ENCODE peak calls at places on chromosomes 2 and 18, in five cellular contexts. Y, X, F, H and E are unnamed samples.

GRCh38 chr2:237691200-237691907 is 64.0 kb downstream of the LRRFIP1 start:
- DNase-seq in Y (peak; percentile 72), X (no peak), F (no peak), H (no peak), E (no peak)

GRCh38 chr2:16226942-16227664 is 286.8 kb downstream of the MYCN start:
- DNase-seq in Y (no peak), X (no peak), F (no peak), H (no peak), E (no peak)

GRCh38 chr18:55489742-55490055 is 98.3 kb downstream of the TCF4 start:
- DNase-seq in Y (no peak), X (no peak), F (no peak), H (no peak), E (no peak)

GRCh38 chr18:36688020-36688965 is 140.5 kb downstream of the TPGS2 start:
- DNase-seq in Y (peak; percentile 75), X (peak; percentile 48), F (peak; percentile 75), H (no peak), E (peak; percentile 44)

GRCh38 chr18:25533088-25533676 is 181.2 kb upstream of the ZNF521 start:
- DNase-seq in Y (no peak), X (no peak), F (no peak), H (no peak), E (no peak)

GRCh38 chr2:18975506-18975905 is 382.9 kb downstream of the OSR1 start:
- DNase-seq in Y (no peak), X (no peak), F (no peak), H (no peak), E (no peak)

GRCh38 chr18:49021433-49022129 is 70.8 kb upstream of the SMAD7 start:
- DNase-seq in Y (peak; percentile 93), X (peak; percentile 22), F (peak; percentile 61), H (no peak), E (no peak)

GRCh38 chr2:30631051-30631671 is 176.1 kb downstream of the CAPN13 start:
- DNase-seq in Y (no peak), X (no peak), F (no peak), H (no peak), E (no peak)

GRCh38 chr2:195106681-195107380 is 550.2 kb upstream of the SLC39A10 start:
- DNase-seq in Y (no peak), X (no peak), F (no peak), H (no peak), E (no peak)

GRCh38 chr2:231359948-231360347 is 35.6 kb upstream of the B3GNT7 start:
- DNase-seq in Y (no peak), X (no peak), F (no peak), H (no peak), E (no peak)

GRCh38 chr2:54394392-54394791 is 61.7 kb upstream of the SPTBN1 start:
- DNase-seq in Y (no peak), X (no peak), F (no peak), H (no peak), E (no peak)

GRCh38 chr18:56647071-56647470 is 4.1 kb upstream of the WDR7 start:
- DNase-seq in Y (no peak), X (no peak), F (no peak), H (no peak), E (no peak)

GRCh38 chr18:62634991-62635630 is 80.2 kb upstream of the PHLPP1 start:
- DNase-seq in Y (no peak), X (no peak), F (peak; percentile 27), H (no peak), E (no peak)

GRCh38 chr2:218398437-218399390 is 954 bp upstream of the CTDSP1 start:
- DNase-seq in Y (peak; percentile 85), X (no peak), F (peak; percentile 91), H (no peak), E (no peak)

GRCh38 chr2:45232824-45233223 is 223.6 kb upstream of the SIX2 start:
- DNase-seq in Y (no peak), X (no peak), F (no peak), H (no peak), E (no peak)

GRCh38 chr2:149180226-149180875 is 141.9 kb downstream of the LYPD6B start:
- DNase-seq in Y (no peak), X (peak; percentile 34), F (peak; percentile 45), H (no peak), E (no peak)

GRCh38 chr2:95352291-95353054 is 50.0 kb upstream of the FAHD2A start:
- DNase-seq in Y (no peak), X (no peak), F (no peak), H (no peak), E (no peak)

GRCh38 chr2:97651114-97651513 is 5.3 kb downstream of the COX5B start:
- DNase-seq in Y (no peak), X (no peak), F (no peak), H (no peak), E (no peak)

GRCh38 chr18:63859781-63860535 is 27.5 kb upstream of the SERPINB2 start:
- DNase-seq in Y (no peak), X (no peak), F (no peak), H (no peak), E (no peak)

GRCh38 chr2:221104391-221104811 is 467.7 kb downstream of the EPHA4 start:
- DNase-seq in Y (peak; percentile 31), X (no peak), F (peak; percentile 83), H (no peak), E (no peak)

GRCh38 chr18:57727952-57728807 is 74.9 kb downstream of the ATP8B1 start:
- DNase-seq in Y (peak; percentile 13), X (no peak), F (peak; percentile 27), H (no peak), E (no peak)

GRCh38 chr2:114119846-114120348 is 230.0 kb downstream of the ACTR3 start:
- DNase-seq in Y (no peak), X (no peak), F (peak; percentile 48), H (no peak), E (no peak)

GRCh38 chr2:103152556-103152955 is 390.7 kb downstream of the TMEM182 start:
- DNase-seq in Y (no peak), X (no peak), F (no peak), H (no peak), E (no peak)

GRCh38 chr2:209933499-209934458 is 68.7 kb upstream of the RPE start:
- DNase-seq in Y (no peak), X (peak; percentile 35), F (peak; percentile 85), H (no peak), E (peak; percentile 42)

GRCh38 chr2:29009711-29010677 is 28.9 kb downstream of the TOGARAM2 start:
- DNase-seq in Y (no peak), X (no peak), F (no peak), H (no peak), E (no peak)

GRCh38 chr18:79910563-79910962 is 40.9 kb downstream of the SLC66A2 start:
- DNase-seq in Y (no peak), X (no peak), F (no peak), H (no peak), E (no peak)

GRCh38 chr18:456361-456821 is 44.1 kb downstream of the COLEC12 start:
- DNase-seq in Y (no peak), X (no peak), F (peak; percentile 87), H (no peak), E (no peak)

GRCh38 chr18:60549338-60549960 is 176.9 kb upstream of the MC4R start:
- DNase-seq in Y (no peak), X (peak; percentile 28), F (peak; percentile 86), H (peak; percentile 53), E (peak; percentile 51)

GRCh38 chr2:147260243-147260642 is 584.6 kb upstream of the ACVR2A start:
- DNase-seq in Y (no peak), X (no peak), F (no peak), H (no peak), E (no peak)

GRCh38 chr2:120854014-120854620 is 118.4 kb downstream of the GLI2 start:
- DNase-seq in Y (no peak), X (no peak), F (no peak), H (no peak), E (no peak)

GRCh38 chr2:67455219-67456142 is 58.3 kb downstream of the ETAA1 start:
- DNase-seq in Y (no peak), X (no peak), F (no peak), H (no peak), E (no peak)

GRCh38 chr2:122883849-122884248 is 1128.4 kb downstream of the TSN start:
- DNase-seq in Y (no peak), X (no peak), F (no peak), H (no peak), E (no peak)

GRCh38 chr18:80210312-80211083 is 36.8 kb downstream of the PARD6G start:
- DNase-seq in Y (peak; percentile 11), X (no peak), F (no peak), H (no peak), E (no peak)

GRCh38 chr2:234502285-234502918 is 5.5 kb upstream of the ARL4C start:
- DNase-seq in Y (no peak), X (peak; percentile 64), F (peak; percentile 70), H (no peak), E (peak; percentile 60)

GRCh38 chr2:7089898-7090510 is 172.8 kb downstream of the RNF144A start:
- DNase-seq in Y (no peak), X (no peak), F (no peak), H (no peak), E (no peak)

GRCh38 chr2:189086710-189087109 is 92.9 kb downstream of the COL5A2 start:
- DNase-seq in Y (no peak), X (peak; percentile 77), F (peak; percentile 82), H (peak; percentile 47), E (no peak)

GRCh38 chr18:11994708-11995444 is 13.6 kb downstream of the IMPA2 start:
- DNase-seq in Y (peak; percentile 57), X (peak; percentile 7), F (peak; percentile 73), H (no peak), E (no peak)
- H3K4me3 ChIP-seq in Y (no peak overlapping the region), X (no peak overlapping the region), F (no peak overlapping the region), H (no peak overlapping the region), E (no peak overlapping the region)

GRCh38 chr2:132038179-132038882 is 123.4 kb downstream of the ANKRD30BL start:
- DNase-seq in Y (no peak), X (peak; percentile 3), F (peak; percentile 27), H (no peak), E (no peak)
- H3K4me3 ChIP-seq in Y (peak overlapping the region; percentile 26), X (peak overlapping the region; percentile 24), F (peak overlapping the region; percentile 69), H (peak overlapping the region; percentile 33), E (peak overlapping the region; percentile 20)

GRCh38 chr2:26305575-26305974 is 40.4 kb upstream of the SELENOI start:
- DNase-seq in Y (no peak), X (no peak), F (no peak), H (no peak), E (no peak)
- H3K4me3 ChIP-seq in Y (no peak overlapping the region), X (no peak overlapping the region), F (no peak overlapping the region), H (no peak overlapping the region), E (no peak overlapping the region)

DNA sequence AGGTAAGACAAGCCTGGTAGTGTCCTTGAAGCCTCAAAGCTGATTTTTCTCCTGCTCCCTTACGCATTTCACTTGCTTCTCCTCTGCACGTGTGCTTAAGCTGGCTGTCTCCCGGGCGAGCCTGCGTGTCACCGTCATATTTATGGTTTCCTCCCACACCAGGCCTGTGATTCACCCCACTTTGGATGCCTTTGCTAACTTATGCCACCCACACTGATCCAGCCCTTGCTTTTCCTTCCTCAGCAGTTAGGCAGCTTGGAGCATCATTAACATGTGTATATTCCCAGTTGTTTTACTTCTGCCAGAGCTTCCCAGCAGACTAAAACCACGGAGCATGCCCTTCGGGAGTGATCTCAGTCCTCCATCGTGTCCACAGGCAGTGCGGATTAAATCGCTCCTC is 2.2 kb downstream of the ST3GAL5 start:
- DNase-seq in Y (peak; percentile 59), X (peak; percentile 95), F (peak; percentile 99), H (peak; percentile 92), E (peak; percentile 90)
- H3K4me3 ChIP-seq in Y (peak overlapping the region; percentile 69), X (peak overlapping the region; percentile 89), F (peak overlapping the region; percentile 85), H (peak overlapping the region; percentile 64), E (peak overlapping the region; percentile 73)

GRCh38 chr2:134289225-134289624 is 35.4 kb downstream of the MGAT5 start:
- DNase-seq in Y (no peak), X (no peak), F (no peak), H (no peak), E (no peak)
- H3K4me3 ChIP-seq in Y (no peak overlapping the region), X (no peak overlapping the region), F (no peak overlapping the region), H (no peak overlapping the region), E (no peak overlapping the region)